ENCODE peak calls at places on chromosomes 12 and 14, in four cellular contexts. One of them, this sample, is unnamed.

GRCh38 chr14:105554022-105554421 is 27.6 kb downstream of the TMEM121 start:
- DNase-seq in endothelial cell of umbilical vein: no peak
- DNase-seq in A549: no peak
- DNase-seq in gastrocnemius medialis: no peak
- DNase-seq in this sample: no peak

GRCh38 chr14:72419226-72419625 is 474.7 kb downstream of the DPF3 start:
- DNase-seq in A549: no peak
- DNase-seq in endothelial cell of umbilical vein: no peak
- DNase-seq in gastrocnemius medialis: no peak
- DNase-seq in this sample: no peak

GRCh38 chr14:96139879-96140278 is 64.8 kb upstream of the BDKRB2 start:
- DNase-seq in A549: no peak
- DNase-seq in endothelial cell of umbilical vein: no peak
- DNase-seq in gastrocnemius medialis: no peak
- DNase-seq in this sample: no peak

GRCh38 chr14:93989939-93990338 is 7.2 kb upstream of the CCDC197 start:
- DNase-seq in endothelial cell of umbilical vein: no peak
- DNase-seq in gastrocnemius medialis: no peak
- DNase-seq in A549: no peak
- DNase-seq in this sample: no peak

GRCh38 chr14:71206766-71207371 is 299.6 kb downstream of the PCNX1 start:
- DNase-seq in A549: peak
- DNase-seq in gastrocnemius medialis: no peak
- DNase-seq in endothelial cell of umbilical vein: peak
- DNase-seq in this sample: no peak

GRCh38 chr12:129606239-129606638 is 297.6 kb downstream of the TMEM132D start:
- DNase-seq in gastrocnemius medialis: no peak
- DNase-seq in A549: no peak
- DNase-seq in endothelial cell of umbilical vein: no peak
- DNase-seq in this sample: no peak

GRCh38 chr12:117853600-117853999 is 115.2 kb downstream of the KSR2 start:
- DNase-seq in endothelial cell of umbilical vein: no peak
- DNase-seq in gastrocnemius medialis: no peak
- DNase-seq in A549: peak
- DNase-seq in this sample: no peak

GRCh38 chr14:34851395-34851794 is 23.8 kb downstream of the BAZ1A start:
- DNase-seq in A549: peak
- DNase-seq in endothelial cell of umbilical vein: peak
- DNase-seq in gastrocnemius medialis: no peak
- DNase-seq in this sample: no peak

GRCh38 chr14:74350211-74350943 is 2.1 kb downstream of the VRTN start:
- DNase-seq in A549: no peak
- DNase-seq in endothelial cell of umbilical vein: no peak
- DNase-seq in gastrocnemius medialis: no peak
- DNase-seq in this sample: no peak

GRCh38 chr12:48021485-48022179 is 17.4 kb upstream of the COL2A1 start:
- DNase-seq in gastrocnemius medialis: no peak
- DNase-seq in endothelial cell of umbilical vein: no peak
- DNase-seq in A549: no peak
- DNase-seq in this sample: no peak

GRCh38 chr12:51163795-51164194 is 9.1 kb downstream of the TFCP2 start:
- DNase-seq in A549: no peak
- DNase-seq in gastrocnemius medialis: no peak
- DNase-seq in endothelial cell of umbilical vein: no peak
- DNase-seq in this sample: no peak

DNA sequence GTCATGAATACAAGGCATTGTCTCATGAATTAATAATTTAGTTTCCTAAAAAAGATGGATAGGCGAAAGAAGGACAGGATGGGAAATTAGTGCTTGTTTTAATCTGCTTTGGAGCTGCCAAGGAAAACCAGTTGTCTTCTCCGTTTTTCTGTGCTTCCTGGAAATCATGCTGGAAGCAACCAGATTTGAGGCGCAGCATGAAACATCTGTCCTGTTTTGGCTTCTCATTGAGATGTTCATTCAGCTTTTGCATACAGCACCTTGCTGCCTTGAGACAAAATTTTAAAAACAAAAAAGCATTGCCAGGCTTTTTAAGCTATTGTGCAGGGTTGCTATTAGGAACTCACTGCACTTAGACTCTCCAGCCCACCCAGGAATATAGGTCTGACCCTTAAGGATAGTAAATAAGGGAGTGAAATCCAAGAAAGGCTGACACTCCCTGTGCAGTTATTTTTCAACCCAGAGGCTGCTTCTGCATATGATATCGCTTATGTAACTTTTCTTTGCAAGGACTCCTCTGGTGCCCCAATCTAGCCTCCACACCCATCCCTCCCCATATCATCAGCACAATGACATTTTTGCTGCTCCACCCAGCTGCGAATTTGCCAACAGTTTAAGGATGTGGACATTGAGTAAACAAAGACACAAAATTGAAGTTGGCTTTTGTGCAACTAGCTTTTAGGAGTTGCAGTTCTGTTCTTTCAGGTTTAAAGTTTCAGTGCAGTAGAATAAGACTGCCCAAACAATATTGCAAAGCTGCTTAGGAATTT is 46.9 kb upstream of the MDM1 start:
- DNase-seq in gastrocnemius medialis: no peak
- DNase-seq in A549: no peak
- DNase-seq in endothelial cell of umbilical vein: no peak
- DNase-seq in this sample: no peak
- TF ChIP-seq POLR2A in gastrocnemius medialis: no peak
- TF ChIP-seq POLR2A in A549: no peak
- TF ChIP-seq POLR2A in endothelial cell of umbilical vein: no peak
- TF ChIP-seq POLR2A in this sample: no peak

DNA sequence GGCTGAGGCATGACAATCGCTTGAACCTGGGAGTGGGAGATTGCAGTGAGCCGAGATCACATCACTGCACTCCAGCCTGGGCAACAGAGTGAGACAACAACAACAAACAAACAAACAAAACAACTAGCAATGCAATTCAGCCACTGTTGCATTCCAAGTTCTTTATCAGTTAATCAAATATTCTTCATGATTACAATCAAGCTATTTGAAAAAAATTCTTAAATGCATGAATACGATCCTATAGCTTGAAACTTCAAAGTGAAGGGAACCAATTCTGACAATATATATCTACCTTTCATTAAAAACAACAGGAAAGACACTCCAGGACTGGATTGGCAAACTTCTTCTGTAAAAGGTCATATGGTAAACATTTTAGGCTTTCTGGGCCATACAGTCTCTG is 31.3 kb upstream of the OTX2 start:
- DNase-seq in A549: no peak
- DNase-seq in endothelial cell of umbilical vein: no peak
- DNase-seq in gastrocnemius medialis: no peak
- DNase-seq in this sample: no peak
- TF ChIP-seq CTCF in A549: no peak
- TF ChIP-seq CTCF in endothelial cell of umbilical vein: no peak
- TF ChIP-seq CTCF in gastrocnemius medialis: no peak
- TF ChIP-seq CTCF in this sample: no peak

GRCh38 chr12:99146730-99147129 is 500.8 kb upstream of the GARIN6 start:
- DNase-seq in endothelial cell of umbilical vein: no peak
- DNase-seq in gastrocnemius medialis: no peak
- DNase-seq in A549: no peak
- DNase-seq in this sample: no peak

GRCh38 chr12:99147150-99147549 is 500.4 kb upstream of the GARIN6 start:
- DNase-seq in gastrocnemius medialis: no peak
- DNase-seq in A549: no peak
- DNase-seq in endothelial cell of umbilical vein: no peak
- DNase-seq in this sample: no peak

GRCh38 chr12:99146185-99146584 is 501.1 kb downstream of the APAF1 start:
- DNase-seq in endothelial cell of umbilical vein: no peak
- DNase-seq in gastrocnemius medialis: no peak
- DNase-seq in A549: no peak
- DNase-seq in this sample: no peak
- TF ChIP-seq POLR2A in endothelial cell of umbilical vein: no peak
- TF ChIP-seq POLR2A in gastrocnemius medialis: no peak
- TF ChIP-seq POLR2A in A549: no peak
- TF ChIP-seq POLR2A in this sample: no peak

DNA sequence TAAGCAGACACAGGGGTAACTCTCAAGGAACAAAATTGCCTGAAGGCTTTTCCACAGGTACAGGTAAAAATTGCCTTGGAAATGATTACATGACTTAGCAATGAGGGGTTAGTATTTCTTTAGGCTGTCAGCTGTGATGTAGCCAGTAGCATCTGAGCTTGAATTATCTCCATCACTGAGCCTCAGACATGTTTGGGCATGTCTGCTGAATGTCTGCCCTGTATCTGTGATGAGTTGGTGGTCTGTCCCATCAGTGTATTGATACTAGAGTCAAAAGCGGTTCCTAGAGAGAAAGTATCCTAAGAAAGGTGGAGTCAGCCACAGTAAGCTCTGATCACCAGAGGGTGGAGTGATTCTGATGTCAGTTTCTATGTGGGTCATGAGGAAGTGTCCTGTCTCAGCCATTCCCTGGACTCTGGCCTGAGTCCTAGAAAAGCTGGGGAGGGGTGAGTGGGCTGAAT is 16.2 kb downstream of the AKAP6 start:
- DNase-seq in endothelial cell of umbilical vein: peak
- DNase-seq in A549: no peak
- DNase-seq in gastrocnemius medialis: no peak
- DNase-seq in this sample: no peak
- TF ChIP-seq CTCF in endothelial cell of umbilical vein: no peak
- TF ChIP-seq CTCF in A549: no peak
- TF ChIP-seq CTCF in gastrocnemius medialis: no peak
- TF ChIP-seq CTCF in this sample: no peak